ENCODE peak calls at places on chromosome 9, in five cellular contexts. M is nephron progenitor cell; O is T-helper 1 cell; R is stimulated activated CD8-positive, alpha-beta memory T cell treated with anti-CD3 and anti-CD28 coated beads, Interleukin-2, amount 100 ng/mL, for 48 hours; F is anterior cingulate cortex. S is an unnamed sample.

GRCh38 chr9:18238752-18239151 is 235.2 kb upstream of the ADAMTSL1 start:
- DNase-seq in M (no peak), O (no peak), R (no peak), F (no peak), S (no peak)

GRCh38 chr9:133050781-133051180 is 11.0 kb upstream of the CEL start:
- DNase-seq in M (no peak), O (no peak), R (no peak), F (no peak), S (no peak)

GRCh38 chr9:19409406-19410194 is 791 bp downstream of the ACER2 start:
- DNase-seq in M (peak; percentile 39), O (no peak), R (peak; percentile 1), F (no peak), S (no peak)

GRCh38 chr9:106613250-106613737 is 249.7 kb upstream of the ZNF462 start:
- DNase-seq in M (no peak), O (no peak), R (no peak), F (no peak), S (peak; percentile 45)

GRCh38 chr9:19788614-19789271 is at the start of gene SLC24A2:
- DNase-seq in M (peak; percentile 77), O (no peak), R (no peak), F (peak; percentile 65), S (no peak)

GRCh38 chr9:136189394-136190236 is 15.3 kb downstream of the LHX3 start:
- DNase-seq in M (no peak), O (no peak), R (no peak), F (no peak), S (no peak)

GRCh38 chr9:18675345-18675744 is 201.4 kb downstream of the ADAMTSL1 start:
- DNase-seq in M (no peak), O (no peak), R (no peak), F (no peak), S (no peak)

GRCh38 chr9:89903076-89903475 is 298.3 kb downstream of the GADD45G start:
- DNase-seq in M (no peak), O (no peak), R (no peak), F (no peak), S (no peak)

GRCh38 chr9:2727966-2728613 is 10.8 kb downstream of the KCNV2 start:
- DNase-seq in M (peak; percentile 13), O (no peak), R (no peak), F (no peak), S (peak; percentile 57)

GRCh38 chr9:127448112-127448805 is 2.9 kb downstream of the RPL12 start:
- DNase-seq in M (no peak), O (no peak), R (no peak), F (no peak), S (no peak)

GRCh38 chr9:16058131-16058549 is 505.3 kb downstream of the CCDC171 start:
- DNase-seq in M (no peak), O (no peak), R (no peak), F (no peak), S (no peak)

GRCh38 chr9:88746744-88747398 is 211.9 kb downstream of the NXNL2 start:
- DNase-seq in M (no peak), O (no peak), R (no peak), F (no peak), S (no peak)

GRCh38 chr9:98536542-98537173 is 172.1 kb downstream of the GABBR2 start:
- DNase-seq in M (no peak), O (no peak), R (peak; percentile 20), F (no peak), S (peak; percentile 58)

GRCh38 chr9:118170032-118170955 is 466.1 kb downstream of the TLR4 start:
- DNase-seq in M (peak; percentile 62), O (no peak), R (no peak), F (peak; percentile 68), S (peak; percentile 54)

GRCh38 chr9:128099932-128100491 is 27.5 kb downstream of the PTGES2 start:
- DNase-seq in M (no peak), O (no peak), R (no peak), F (peak; percentile 22), S (no peak)

GRCh38 chr9:81622471-81623245 is 66.7 kb downstream of the TLE1 start:
- DNase-seq in M (no peak), O (no peak), R (no peak), F (no peak), S (no peak)

GRCh38 chr9:33139421-33140228 is 27.5 kb downstream of the B4GALT1 start:
- DNase-seq in M (peak; percentile 37), O (no peak), R (no peak), F (no peak), S (peak; percentile 29)

GRCh38 chr9:96858018-96858573 is 3.8 kb upstream of the ZNF782 start:
- DNase-seq in M (no peak), O (no peak), R (no peak), F (no peak), S (no peak)

GRCh38 chr9:125513634-125514413 is 193.2 kb downstream of the MAPKAP1 start:
- DNase-seq in M (no peak), O (no peak), R (no peak), F (no peak), S (no peak)

S was measured in BE2C.